ENCODE peak calls at places on chromosomes 4 and X, in nine cellular contexts. W is stomach, S is tibial nerve, E is A549, Q is GM12878, G is heart left ventricle, X is H1, P is uterus, U is Peyer's patch. A is an unnamed sample.

GRCh38 chrX:37662181-37662580 is 23.4 kb upstream of the XK start:
- DNase-seq in S (no peak), P (no peak), E (no peak), X (no peak), G (no peak), U (no peak), Q (no peak), W (no peak), A (no peak)

GRCh38 chr4:6639137-6639680 is 1.3 kb upstream of the MRFAP1 start:
- DNase-seq in U (peak), X (no peak), Q (no peak), E (no peak), P (no peak), W (no peak), G (no peak), S (no peak), A (no peak)

GRCh38 chrX:19758536-19758935 is 128.9 kb downstream of the SH3KBP1 start:
- DNase-seq in U (no peak), W (no peak), G (no peak), S (no peak), P (no peak), X (no peak), Q (no peak), E (no peak), A (no peak)

GRCh38 chr4:142565771-142566170 is 280.3 kb downstream of the INPP4B start:
- DNase-seq in G (no peak), U (no peak), S (no peak), W (no peak), X (no peak), P (no peak), Q (no peak), E (no peak), A (no peak)

GRCh38 chr4:53558061-53558801 is 33.1 kb downstream of the LNX1 start:
- DNase-seq in P (no peak), Q (no peak), W (no peak), U (no peak), S (no peak), E (no peak), G (no peak), X (no peak), A (no peak)

GRCh38 chrX:46803140-46803539 is 33.7 kb upstream of the RP2 start:
- DNase-seq in Q (no peak), S (no peak), U (no peak), G (no peak), X (no peak), P (no peak), E (peak), W (no peak), A (no peak)

GRCh38 chr4:6938237-6938636 is 28.6 kb downstream of the TBC1D14 start:
- DNase-seq in G (peak), Q (no peak), X (no peak), S (no peak), E (no peak), P (no peak), W (no peak), U (no peak), A (peak)

GRCh38 chr4:185500576-185500975 is 29.0 kb upstream of the CCDC110 start:
- DNase-seq in E (no peak), W (no peak), G (no peak), U (no peak), Q (no peak), X (no peak), S (no peak), P (no peak), A (no peak)

GRCh38 chr4:184805462-184806245 is 20.1 kb downstream of the ACSL1 start:
- DNase-seq in S (no peak), P (no peak), W (peak), G (peak), E (no peak), X (no peak), U (peak), Q (no peak), A (peak)

GRCh38 chr4:138310498-138310897 is 68.3 kb upstream of the SLC7A11 start:
- DNase-seq in E (no peak), P (no peak), U (no peak), Q (no peak), S (no peak), G (no peak), X (no peak), W (no peak), A (no peak)

GRCh38 chr4:115844180-115844579 is 730.8 kb upstream of the NDST4 start:
- DNase-seq in U (no peak), G (no peak), E (peak), W (no peak), X (no peak), S (no peak), Q (no peak), P (no peak), A (no peak)

GRCh38 chrX:118824173-118824782 is 654 bp downstream of the ZCCHC12 start:
- DNase-seq in U (no peak), S (no peak), E (no peak), X (peak), Q (no peak), G (no peak), P (no peak), W (no peak), A (no peak)

GRCh38 chrX:84187501-84188319 is at the start of gene RPS6KA6:
- DNase-seq in Q (no peak), W (no peak), S (peak), X (peak), P (peak), G (peak), U (peak), E (peak), A (peak)

GRCh38 chr4:93303440-93303839 is 525.1 kb upstream of the ATOH1 start:
- DNase-seq in W (no peak), U (no peak), E (no peak), P (no peak), G (no peak), Q (no peak), S (no peak), X (no peak), A (no peak)

GRCh38 chr4:55378617-55379467 is 16.9 kb upstream of the TMEM165 start:
- DNase-seq in U (peak), S (no peak), E (peak), P (no peak), X (no peak), G (no peak), Q (no peak), W (peak), A (no peak)

GRCh38 chr4:6701371-6701770 is 7.7 kb downstream of the S100P start:
- DNase-seq in S (no peak), X (peak), E (peak), U (peak), W (no peak), Q (no peak), G (no peak), P (no peak), A (no peak)

GRCh38 chrX:154776753-154777152 is 14.1 kb downstream of the DKC1 start:
- DNase-seq in E (no peak), G (no peak), U (no peak), S (no peak), P (no peak), X (no peak), W (no peak), Q (no peak), A (no peak)
- TF ChIP-seq POLR2A in E (no peak), G (no peak), U (no peak), S (no peak), P (no peak), X (no peak), W (no peak), Q (no peak), A (no peak)

DNA sequence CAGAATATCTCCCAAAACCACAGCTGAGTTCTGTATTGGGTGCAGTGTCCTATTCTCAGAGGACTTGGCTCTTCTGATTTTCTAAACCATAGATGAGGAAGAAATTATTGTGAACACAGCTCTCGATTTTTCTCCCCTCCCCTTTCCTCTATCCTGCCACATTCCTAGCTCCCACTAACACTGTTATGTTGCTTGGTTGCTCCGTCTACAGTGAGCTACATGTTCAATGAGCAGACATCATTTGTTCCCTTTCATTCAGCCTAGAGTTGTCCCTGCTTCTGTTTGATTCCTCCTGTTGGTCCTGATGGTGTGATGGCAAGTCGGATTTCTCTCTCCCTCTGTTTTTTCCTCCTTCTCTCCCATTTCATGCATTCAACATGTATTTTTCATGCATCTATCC is 65.9 kb downstream of the DIPK2B start:
- DNase-seq in E (no peak), S (no peak), G (no peak), P (no peak), X (no peak), W (no peak), U (no peak), Q (no peak), A (no peak)
- H3K27ac ChIP-seq in E (no peak), S (peak), G (peak), P (peak), X (no peak), W (no peak), U (no peak), Q (no peak), A (no peak)

DNA sequence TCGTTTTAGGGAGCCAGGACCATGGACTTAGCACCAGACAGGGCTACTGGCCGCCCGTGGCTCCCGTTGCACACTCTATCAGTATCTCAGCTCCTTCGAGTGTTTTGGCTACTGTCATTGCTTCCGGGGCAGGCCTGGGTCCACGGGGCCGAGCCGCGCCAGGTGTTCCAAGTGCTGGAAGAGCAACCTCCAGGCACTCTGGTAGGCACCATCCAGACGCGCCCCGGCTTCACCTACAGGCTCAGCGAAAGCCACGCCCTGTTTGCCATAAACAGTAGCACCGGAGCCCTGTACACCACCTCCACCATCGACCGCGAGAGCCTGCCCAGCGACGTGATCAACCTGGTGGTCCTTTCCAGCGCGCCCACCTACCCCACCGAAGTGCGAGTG is 1.6 kb downstream of the FAT4 start:
- DNase-seq in U (peak), S (peak), P (peak), X (peak), Q (no peak), E (peak), G (peak), W (peak), A (no peak)
- H3K4me3 ChIP-seq in U (peak), S (peak), P (peak), X (peak), Q (no peak), E (peak), G (peak), W (peak), A (no peak)

GRCh38 chr4:85475631-85476233 is 782 bp downstream of the ARHGAP24 start:
- DNase-seq in E (peak), W (no peak), U (peak), S (no peak), Q (no peak), G (peak), X (peak), P (no peak), A (no peak)

GRCh38 chr4:85477538-85477937 is 2.6 kb downstream of the ARHGAP24 start:
- DNase-seq in W (no peak), P (no peak), Q (no peak), S (no peak), U (peak), X (no peak), E (peak), G (no peak), A (no peak)

GRCh38 chr4:85474356-85474755 is 594 bp upstream of the ARHGAP24 start:
- DNase-seq in S (no peak), X (no peak), Q (no peak), W (no peak), G (no peak), P (no peak), E (no peak), U (no peak), A (no peak)

GRCh38 chr4:85478576-85478975 is 3.6 kb downstream of the ARHGAP24 start:
- DNase-seq in E (no peak), G (no peak), S (no peak), X (no peak), Q (no peak), P (no peak), U (no peak), W (no peak), A (no peak)

DNA sequence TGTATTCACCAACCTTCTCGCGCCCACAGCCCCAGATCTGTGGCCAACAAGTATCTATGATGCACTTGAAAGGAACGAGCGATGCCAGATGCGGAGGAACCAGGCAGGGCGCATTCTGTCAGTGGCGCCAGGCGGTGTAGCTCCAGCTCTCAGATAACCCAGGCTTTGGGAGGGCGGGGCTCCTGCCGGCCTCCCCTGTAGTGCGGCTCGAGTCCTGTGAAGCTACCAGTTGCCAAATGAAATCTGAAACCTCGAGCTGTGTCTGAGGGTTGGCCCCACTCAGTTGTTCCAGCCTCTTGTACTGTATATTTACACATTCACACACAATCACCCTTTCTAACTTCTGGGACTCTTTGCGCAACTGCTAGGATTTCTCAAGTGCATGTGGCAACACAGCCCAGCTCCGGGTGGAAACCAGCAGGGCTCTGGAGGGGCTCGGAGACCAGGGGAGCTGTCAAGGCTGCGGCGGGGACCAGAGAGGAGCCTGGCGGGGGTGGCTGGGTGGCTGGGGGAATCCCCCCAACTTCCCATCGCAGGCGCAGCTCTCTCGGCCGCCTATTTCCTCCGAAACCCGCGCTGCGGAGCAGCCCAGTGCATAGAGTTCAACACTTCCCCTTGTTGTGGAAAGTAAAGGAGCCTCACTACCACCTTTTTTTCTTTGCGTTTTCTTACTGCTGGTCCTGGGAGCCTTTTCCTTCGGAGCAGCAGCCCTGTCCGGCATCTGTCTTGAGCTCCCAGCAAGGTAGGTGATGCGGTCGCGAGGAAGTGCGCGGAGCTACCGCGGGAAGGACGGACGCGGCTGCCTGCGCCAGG is at the start of gene ARHGAP24:
- DNase-seq in X (peak), E (peak), Q (peak), P (peak), G (peak), S (peak), W (peak), U (peak), A (peak)
- TF ChIP-seq POLR2A in X (no peak), E (no peak), Q (no peak), P (no peak), G (no peak), S (peak), W (no peak), U (no peak), A (no peak)

DNA sequence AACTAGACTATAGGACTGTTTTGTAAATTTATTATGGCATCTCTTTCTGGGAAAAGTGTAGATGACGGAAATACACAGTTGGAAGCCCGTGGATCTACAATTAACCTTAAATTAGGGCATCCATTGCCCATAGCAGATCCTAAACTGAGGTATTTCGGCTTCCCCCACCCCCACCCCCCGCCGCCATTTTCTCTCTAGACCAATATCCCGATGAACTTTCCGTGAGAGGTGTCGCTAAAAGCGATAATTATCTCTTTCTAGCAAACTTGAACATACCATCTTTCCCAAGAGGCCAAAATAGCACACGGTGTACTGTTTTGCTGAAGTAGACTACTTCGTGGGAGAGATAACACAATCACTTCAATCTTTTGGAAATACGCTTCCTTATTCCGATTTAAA is 584 bp downstream of the KLHL15 start:
- DNase-seq in Q (no peak), W (no peak), G (no peak), S (no peak), P (no peak), U (no peak), X (no peak), E (peak), A (no peak)
- H3K27ac ChIP-seq in Q (no peak), W (peak), G (peak), S (peak), P (peak), U (no peak), X (no peak), E (peak), A (peak)

GRCh38 chrX:2446815-2447214 is 54.0 kb downstream of the DHRSX start:
- DNase-seq in P (no peak), W (no peak), X (no peak), U (no peak), S (no peak), G (no peak), E (no peak), Q (no peak), A (no peak)
- H3K4me3 ChIP-seq in P (no peak), W (no peak), X (no peak), U (no peak), S (no peak), G (no peak), E (no peak), Q (no peak), A (no peak)

GRCh38 chr4:76253511-76253910 is 2.0 kb downstream of the FAM47E start:
- DNase-seq in S (no peak), Q (no peak), X (no peak), E (no peak), U (no peak), G (no peak), P (no peak), W (no peak), A (no peak)

GRCh38 chr4:76250962-76251361 is 559 bp upstream of the FAM47E start:
- DNase-seq in P (no peak), U (no peak), E (no peak), W (no peak), G (no peak), X (no peak), S (no peak), Q (no peak), A (no peak)

GRCh38 chr4:76252271-76252653 is 741 bp downstream of the FAM47E start:
- DNase-seq in X (no peak), Q (no peak), U (no peak), S (no peak), W (no peak), P (no peak), E (no peak), G (no peak), A (no peak)

GRCh38 chr4:76256032-76256431 is 4.5 kb downstream of the FAM47E start:
- DNase-seq in Q (no peak), P (no peak), W (no peak), E (no peak), X (no peak), U (no peak), G (no peak), S (no peak), A (no peak)

DNA sequence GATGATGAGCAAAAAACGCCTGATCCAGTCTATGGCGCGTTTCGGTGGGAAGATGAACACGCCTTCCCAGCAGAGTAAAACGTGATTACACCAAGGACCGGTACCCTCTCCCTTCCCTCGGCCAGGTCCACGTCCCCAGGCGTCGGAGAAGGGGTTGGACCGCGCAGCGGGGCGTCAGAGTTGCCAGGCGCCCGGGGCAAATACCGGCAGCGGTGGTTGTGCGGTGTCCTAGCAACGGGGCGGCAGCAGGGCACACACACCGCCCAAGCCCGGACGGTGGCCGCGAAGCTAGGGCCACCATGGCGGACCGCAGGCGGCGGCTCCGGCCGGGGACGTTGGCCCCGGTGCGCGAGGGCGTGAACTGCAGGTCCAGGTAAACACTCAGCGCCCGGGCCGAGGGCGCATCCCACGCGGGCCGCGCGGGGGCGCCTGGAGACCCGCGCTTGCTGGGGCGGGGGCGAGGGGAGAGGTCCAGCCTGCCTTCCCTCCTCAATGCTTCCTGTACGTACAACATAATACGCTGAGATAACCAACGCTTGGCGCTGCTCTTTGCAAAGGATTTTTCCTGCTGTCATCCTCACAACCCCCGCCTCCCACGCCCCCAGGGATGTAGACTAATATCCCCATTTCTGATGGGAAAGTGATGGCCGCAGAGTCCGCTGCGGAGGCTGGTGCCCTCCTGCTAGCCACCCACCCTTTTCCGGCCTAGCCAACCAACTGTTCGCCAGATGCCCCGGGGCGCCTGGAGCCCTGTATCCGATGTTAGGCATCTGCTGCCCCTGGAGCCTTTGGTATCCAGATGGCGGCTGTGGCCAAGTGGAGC is at the start of gene FAM47E:
- DNase-seq in E (peak), X (peak), U (peak), S (peak), G (peak), W (peak), P (peak), Q (no peak), A (peak)
- TF ChIP-seq POLR2A in E (no peak), X (no peak), U (no peak), S (no peak), G (no peak), W (no peak), P (no peak), Q (no peak), A (peak)

A was measured in adrenal gland.